ENCODE peak calls at places on chromosomes 3 and 15, in eight cellular contexts. E is ovary, J is GM23338, P is Karpas-422, G is mammary epithelial cell, C is HL-60, K is dorsolateral prefrontal cortex, X is A673. L is an unnamed sample.
A peak's percentile ranks its signal among the peaks of the same experiment; 100 is the strongest.

GRCh38 chr15:56241374-56242085 is 2.1 kb downstream of the RFX7 start:
- DNase-seq in C (no peak), K (no peak), E (no peak), X (no peak), J (no peak), G (no peak), P (peak; percentile 56), L (no peak)

GRCh38 chr3:190384241-190384863 is 3.6 kb upstream of the CLDN16 start:
- DNase-seq in X (peak; percentile 88), P (peak; percentile 76), C (peak; percentile 78), E (no peak), G (peak; percentile 90), J (peak; percentile 47), K (no peak), L (no peak)

GRCh38 chr3:194577985-194578905 is 55.0 kb downstream of the TMEM44 start:
- DNase-seq in X (peak; percentile 60), E (no peak), K (no peak), C (no peak), J (no peak), G (peak; percentile 71), P (no peak), L (no peak)

GRCh38 chr15:72175186-72176044 is 22.2 kb downstream of the GRAMD2A start:
- DNase-seq in K (no peak), E (no peak), G (no peak), P (no peak), J (no peak), X (no peak), C (no peak), L (no peak)

GRCh38 chr3:10300087-10300486 is 7.3 kb upstream of the GHRL start:
- DNase-seq in E (no peak), G (no peak), P (no peak), C (no peak), X (no peak), K (no peak), J (no peak), L (no peak)

GRCh38 chr3:14147063-14147435 is 22.2 kb downstream of the TMEM43 start:
- DNase-seq in E (no peak), K (no peak), X (no peak), G (no peak), P (no peak), C (no peak), J (no peak), L (no peak)

GRCh38 chr3:115239717-115240116 is 92.6 kb upstream of the ZBTB20 start:
- DNase-seq in E (no peak), C (no peak), K (no peak), P (no peak), J (no peak), G (peak; percentile 92), X (peak; percentile 86), L (no peak)

GRCh38 chr3:23489338-23490158 is 286.4 kb downstream of the UBE2E2 start:
- DNase-seq in P (no peak), J (peak; percentile 32), K (no peak), G (no peak), X (no peak), C (no peak), E (no peak), L (no peak)

GRCh38 chr3:64575211-64575844 is 112.5 kb downstream of the ADAMTS9 start:
- DNase-seq in E (no peak), P (peak; percentile 64), K (no peak), G (peak; percentile 27), J (peak; percentile 80), X (peak; percentile 11), C (no peak), L (no peak)

GRCh38 chr3:142429582-142429981 is 18.3 kb downstream of the XRN1 start:
- DNase-seq in C (no peak), G (no peak), X (no peak), E (no peak), P (no peak), K (no peak), J (no peak), L (no peak)

GRCh38 chr15:89826671-89827655 is 12.3 kb upstream of the ANPEP start:
- DNase-seq in E (no peak), G (no peak), K (no peak), C (no peak), J (no peak), X (no peak), P (no peak), L (no peak)

GRCh38 chr15:89822951-89823701 is 8.5 kb upstream of the ANPEP start:
- DNase-seq in E (no peak), K (no peak), G (peak; percentile 67), P (no peak), J (no peak), X (no peak), C (peak; percentile 58), L (no peak)

GRCh38 chr15:89823836-89824606 is 9.4 kb upstream of the ANPEP start:
- DNase-seq in K (no peak), X (no peak), J (no peak), E (no peak), P (no peak), C (no peak), G (no peak), L (no peak)

GRCh38 chr15:89824607-89824867 is 9.9 kb upstream of the ANPEP start:
- DNase-seq in K (no peak), X (no peak), C (no peak), E (no peak), G (no peak), P (no peak), J (peak; percentile 38), L (no peak)

DNA sequence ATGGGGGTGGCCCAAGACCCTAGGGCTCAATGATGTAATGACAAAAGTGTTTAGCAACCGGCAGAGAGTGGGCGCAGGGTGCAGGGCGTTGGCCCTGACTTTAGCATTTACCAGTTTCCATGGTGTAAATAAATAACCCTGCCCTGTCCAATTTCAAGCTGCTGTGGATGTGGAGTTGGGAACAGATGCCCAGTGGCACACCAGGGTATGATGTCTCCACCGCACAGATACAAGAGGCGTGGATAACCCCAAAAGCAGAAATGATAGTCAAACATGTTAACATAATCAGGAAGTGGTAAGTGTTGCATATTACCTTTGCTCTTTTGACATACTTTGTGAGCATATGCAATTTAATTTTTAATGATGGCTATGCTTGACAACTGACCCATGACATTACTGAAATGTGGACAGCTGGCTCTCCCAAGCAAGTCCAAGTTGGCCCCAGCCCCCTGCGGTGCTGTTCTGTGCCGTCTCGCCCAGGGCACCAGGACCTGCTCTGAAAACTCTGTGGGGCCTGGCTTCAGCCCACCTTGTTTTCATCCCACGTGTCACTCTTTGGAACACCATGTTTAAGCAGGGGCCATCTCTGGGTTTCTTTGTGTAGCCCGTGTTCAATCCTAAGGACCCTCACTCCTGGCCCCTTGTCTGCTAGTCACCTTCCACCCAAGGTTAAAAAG is 10.8 kb upstream of the ANPEP start:
- DNase-seq in C (peak; percentile 90), P (no peak), E (no peak), X (no peak), G (no peak), J (no peak), K (no peak), L (no peak)
- H3K27ac ChIP-seq in C (peak overlapping the region; percentile 87), P (no peak overlapping the region), E (no peak overlapping the region), X (no peak overlapping the region), G (no peak overlapping the region), J (no peak overlapping the region), K (no peak overlapping the region), L (no peak overlapping the region)

GRCh38 chr15:74788716-74789151 is 6.9 kb downstream of the CSK start:
- DNase-seq in G (no peak), K (no peak), P (peak; percentile 99), J (peak; percentile 60), X (no peak), E (no peak), C (peak; percentile 67), L (no peak)

GRCh38 chr15:74789171-74789627 is 7.3 kb downstream of the CSK start:
- DNase-seq in C (peak; percentile 39), K (no peak), X (no peak), P (peak; percentile 96), E (no peak), G (no peak), J (no peak), L (no peak)

GRCh38 chr15:74791007-74791406 is 9.1 kb downstream of the CSK start:
- DNase-seq in J (no peak), G (no peak), K (no peak), P (peak; percentile 71), C (no peak), E (no peak), X (no peak), L (no peak)

GRCh38 chr15:74790080-74790916 is 8.4 kb downstream of the CSK start:
- DNase-seq in X (no peak), P (peak; percentile 96), E (peak; percentile 91), C (peak; percentile 80), K (peak; percentile 73), G (no peak), J (no peak), L (peak; percentile 60)

GRCh38 chr15:74789741-74790079 is 7.8 kb downstream of the CSK start:
- DNase-seq in C (no peak), J (no peak), E (no peak), G (no peak), K (no peak), P (no peak), X (no peak), L (no peak)
- H3K27ac ChIP-seq in C (peak overlapping the region; percentile 91), J (no peak overlapping the region), E (peak overlapping the region; percentile 62), G (no peak overlapping the region), K (peak overlapping the region; percentile 58), P (peak overlapping the region; percentile 100), X (peak overlapping the region; percentile 42), L (peak overlapping the region; percentile 86)

GRCh38 chr3:12585970-12586369 is 29.1 kb downstream of the MKRN2 start:
- DNase-seq in E (no peak), C (no peak), P (no peak), K (no peak), G (no peak), X (no peak), J (no peak), L (no peak)
- H3K27ac ChIP-seq in E (no peak overlapping the region), C (no peak overlapping the region), P (peak overlapping the region; percentile 6), K (no peak overlapping the region), G (no peak overlapping the region), X (no peak overlapping the region), J (peak overlapping the region; percentile 65), L (peak overlapping the region; percentile 40)

DNA sequence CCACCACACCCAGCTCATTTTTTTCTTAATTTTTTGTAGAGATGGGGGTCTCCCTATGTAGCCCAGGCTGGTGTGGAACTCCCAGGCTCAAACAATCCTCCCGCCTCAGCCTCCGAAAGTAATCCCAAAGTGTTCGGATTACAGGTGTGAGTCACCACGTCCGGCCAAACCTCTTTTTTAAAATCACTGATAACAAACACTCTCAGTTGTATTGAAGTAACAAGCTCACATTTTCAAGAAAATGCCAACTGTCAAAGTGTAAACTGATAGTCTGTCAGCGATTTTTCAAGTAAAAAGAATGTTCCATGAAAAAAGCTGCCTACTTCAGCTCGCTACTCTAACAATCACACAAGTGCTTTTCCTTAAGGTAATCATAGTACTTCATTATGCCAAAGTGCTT is 33.4 kb downstream of the UBXN7 start:
- DNase-seq in P (no peak), K (no peak), E (no peak), X (no peak), C (no peak), G (no peak), J (no peak), L (no peak)
- H3K27ac ChIP-seq in P (no peak overlapping the region), K (no peak overlapping the region), E (no peak overlapping the region), X (no peak overlapping the region), C (no peak overlapping the region), G (no peak overlapping the region), J (no peak overlapping the region), L (no peak overlapping the region)

GRCh38 chr15:46441294-46442062 is 806.6 kb downstream of the SQOR start:
- DNase-seq in J (no peak), X (no peak), P (no peak), E (no peak), C (no peak), K (no peak), G (no peak), L (no peak)
- H3K27ac ChIP-seq in J (no peak overlapping the region), X (no peak overlapping the region), P (no peak overlapping the region), E (no peak overlapping the region), C (no peak overlapping the region), K (no peak overlapping the region), G (no peak overlapping the region), L (no peak overlapping the region)